ENCODE peak calls at places on chromosomes 11 and 22, in four cellular contexts. K is activated CD4-positive, alpha-beta T cell treated with anti-CD3 and anti-CD28 coated beads, Interleukin-2, amount 50 U/mL, for 24 hours; V is activated T-cell treated with anti-CD3 and anti-CD28 coated beads, Interleukin-2, amount 50 U/mL, for 72 hours; I is iris pigment epithelial cell. P is an unnamed sample.
A peak's percentile ranks its signal among the peaks of the same experiment; 100 is the strongest.

GRCh38 chr11:126193038-126193478 is 18.4 kb downstream of the RPUSD4 start:
- DNase-seq in V (no peak), I (no peak), K (no peak), P (no peak)

GRCh38 chr22:49623715-49624114 is 204.0 kb downstream of the BRD1 start:
- DNase-seq in V (no peak), I (no peak), K (no peak), P (no peak)

GRCh38 chr22:44204937-44205712 is 24.4 kb downstream of the PARVG start:
- DNase-seq in K (no peak), I (no peak), V (no peak), P (no peak)

GRCh38 chr22:45763236-45763624 is 91.6 kb downstream of the ATXN10 start:
- DNase-seq in K (no peak), V (no peak), I (no peak), P (no peak)

GRCh38 chr11:1087961-1088926 is 13.6 kb downstream of the MUC2 start:
- DNase-seq in I (no peak), K (no peak), V (no peak), P (no peak)

GRCh38 chr11:60710482-60710881 is 11.1 kb downstream of the MS4A8 start:
- DNase-seq in I (no peak), V (no peak), K (no peak), P (peak; percentile 11)

GRCh38 chr22:50699754-50700386 is 27.2 kb downstream of the SHANK3 start:
- DNase-seq in I (no peak), V (no peak), K (no peak), P (no peak)

GRCh38 chr11:2759228-2760195 is 59.7 kb upstream of the KCNQ1OT1 start:
- DNase-seq in V (no peak), K (no peak), I (no peak), P (no peak)

GRCh38 chr11:131186629-131187075 is 183.8 kb upstream of the NTM start:
- DNase-seq in V (no peak), K (no peak), I (no peak), P (peak; percentile 7)

GRCh38 chr22:43439368-43440102 is 27.7 kb downstream of the MPPED1 start:
- DNase-seq in V (no peak), K (no peak), I (no peak), P (no peak)

GRCh38 chr11:61701298-61701993 is 21.3 kb downstream of the DAGLA start:
- DNase-seq in I (peak; percentile 47), K (no peak), V (no peak), P (no peak)

GRCh38 chr11:78080818-78081495 is 1.3 kb upstream of the NDUFC2 start:
- DNase-seq in K (no peak), I (peak; percentile 86), V (no peak), P (peak; percentile 32)

GRCh38 chr22:48263791-48264351 is 1501.4 kb downstream of the TBC1D22A start:
- DNase-seq in I (no peak), V (no peak), K (no peak), P (no peak)

GRCh38 chr11:80783561-80783960 is 1342.7 kb upstream of the TENM4 start:
- DNase-seq in V (no peak), K (no peak), I (no peak), P (no peak)

GRCh38 chr11:78074756-78075155 is 4.9 kb downstream of the NDUFC2 start:
- DNase-seq in I (peak; percentile 31), K (no peak), V (no peak), P (peak; percentile 12)

GRCh38 chr11:92087916-92088537 is 136.6 kb upstream of the FAT3 start:
- DNase-seq in K (no peak), I (no peak), V (no peak), P (no peak)

GRCh38 chr11:118304227-118304808 is at the start of gene CD3E:
- DNase-seq in V (peak; percentile 76), K (peak; percentile 66), I (no peak), P (no peak)

GRCh38 chr22:46549971-46550641 is 12.7 kb upstream of the CELSR1 start:
- DNase-seq in K (no peak), I (no peak), V (no peak), P (no peak)

GRCh38 chr11:9859491-9860305 is 195.8 kb downstream of the SWAP70 start:
- DNase-seq in V (peak; percentile 38), K (no peak), I (peak; percentile 84), P (peak; percentile 64)

GRCh38 chr11:88886796-88887195 is 179.0 kb downstream of the GRM5 start:
- DNase-seq in V (peak; percentile 15), I (peak; percentile 5), K (peak; percentile 1), P (peak; percentile 60)

GRCh38 chr11:114074546-114075342 is 15.2 kb downstream of the ZBTB16 start:
- DNase-seq in V (no peak), K (no peak), I (no peak), P (no peak)

GRCh38 chr11:7449196-7449840 is 36.0 kb upstream of the OLFML1 start:
- DNase-seq in I (no peak), V (no peak), K (no peak), P (no peak)

GRCh38 chr11:72308226-72309073 is 64.5 kb upstream of the PHOX2A start:
- DNase-seq in I (peak; percentile 95), K (no peak), V (no peak), P (peak; percentile 90)

GRCh38 chr22:40055143-40055926 is 60.6 kb downstream of the FAM83F start:
- DNase-seq in I (no peak), V (peak; percentile 20), K (no peak), P (no peak)

GRCh38 chr11:103483996-103484395 is 374.8 kb downstream of the DYNC2H1 start:
- DNase-seq in V (no peak), I (peak; percentile 14), K (no peak), P (no peak)

GRCh38 chr11:888290-889212 is 22.1 kb downstream of the CHID1 start:
- DNase-seq in I (no peak), V (no peak), K (no peak), P (no peak)

GRCh38 chr11:47593492-47593933 is 698 bp downstream of the C1QTNF4 start:
- DNase-seq in V (no peak), K (no peak), I (no peak), P (no peak)

P was measured in GM23248.